ENCODE peak calls at places on chromosome 11, in eight cellular contexts. H is cardiac muscle cell; G is CD4-positive, alpha-beta memory T cell; Y is effector CD4-positive, alpha-beta T cell; R is colonic mucosa; D is Calu3; W is activated CD8-positive, alpha-beta memory T cell treated with anti-CD3 and anti-CD28 coated beads, Interleukin-2, amount 50 U/mL, for 48 hours; O is memory B cell. C is an unnamed sample.

GRCh38 chr11:19163627-19164026 is 38.2 kb downstream of the CSRP3 start:
- DNase-seq in H (no peak), G (no peak), Y (no peak), R (no peak), D (no peak), W (no peak), O (no peak), C (no peak)

GRCh38 chr11:131894615-131895544 is 524.5 kb downstream of the NTM start:
- DNase-seq in H (peak; percentile 18), G (no peak), Y (no peak), R (no peak), D (no peak), W (no peak), O (no peak), C (no peak)

GRCh38 chr11:29200776-29201574 is 815.9 kb downstream of the KCNA4 start:
- DNase-seq in H (no peak), G (no peak), Y (no peak), R (peak; percentile 57), D (peak; percentile 4), W (no peak), O (no peak), C (no peak)

GRCh38 chr11:45597116-45597515 is 68.3 kb downstream of the CHST1 start:
- DNase-seq in H (no peak), G (no peak), Y (no peak), R (no peak), D (no peak), W (no peak), O (no peak), C (no peak)

GRCh38 chr11:3134218-3134621 is 30.9 kb downstream of the OSBPL5 start:
- DNase-seq in H (no peak), G (no peak), Y (no peak), R (no peak), D (no peak), W (no peak), O (no peak), C (no peak)

GRCh38 chr11:8621147-8621546 is 27.1 kb upstream of the STK33 start:
- DNase-seq in H (no peak), G (no peak), Y (no peak), R (no peak), D (no peak), W (no peak), O (no peak), C (no peak)

GRCh38 chr11:110759972-110760381 is 47.7 kb upstream of the ARHGAP20 start:
- DNase-seq in H (no peak), G (no peak), Y (no peak), R (peak; percentile 35), D (no peak), W (no peak), O (no peak), C (no peak)

GRCh38 chr11:116044946-116045345 is 540.7 kb upstream of the CADM1 start:
- DNase-seq in H (peak; percentile 54), G (no peak), Y (no peak), R (no peak), D (no peak), W (no peak), O (no peak), C (no peak)

GRCh38 chr11:112728288-112728687 is 232.9 kb upstream of the NCAM1 start:
- DNase-seq in H (no peak), G (no peak), Y (no peak), R (no peak), D (no peak), W (no peak), O (no peak), C (no peak)

GRCh38 chr11:13318498-13319295 is 41.1 kb downstream of the BMAL1 start:
- DNase-seq in H (no peak), G (no peak), Y (no peak), R (no peak), D (no peak), W (no peak), O (no peak), C (no peak)

GRCh38 chr11:2899080-2899783 is 13.7 kb upstream of the CDKN1C start:
- DNase-seq in H (no peak), G (no peak), Y (no peak), R (no peak), D (no peak), W (no peak), O (no peak), C (no peak)

C was measured in dorsolateral prefrontal cortex.